ENCODE peak calls at places on chromosomes 7 and 10, in ten cellular contexts. H is osteocyte; D is NCI-H2081; K is NCI-H1694 treated with DMSO at 0.1 percent for 48 hours; A is WTC11; W is T-helper 2 cell; J is activated CD4-positive, alpha-beta T cell treated with anti-CD3 and anti-CD28 coated beads, Interleukin-2, amount 50 U/mL, for 24 hours; U is EL; P is activated naive CD4-positive, alpha-beta T cell treated with anti-CD3 and anti-CD28 coated beads for 36 hours; G is IMR-90. Q is an unnamed sample.

GRCh38 chr7:29606287-29606721 is 42.7 kb downstream of the PRR15 start:
- DNase-seq in U (peak; percentile 60), P (no peak), D (no peak), W (no peak), G (no peak), J (no peak), A (no peak), H (no peak), K (no peak), Q (no peak)

GRCh38 chr7:34652784-34653183 is 5.2 kb upstream of the NPSR1 start:
- DNase-seq in U (peak; percentile 54), G (no peak), A (no peak), W (no peak), D (no peak), P (no peak), J (no peak), H (no peak), K (no peak), Q (no peak)

GRCh38 chr7:135853499-135853898 is 104.9 kb upstream of the FAM180A start:
- DNase-seq in K (no peak), J (no peak), G (no peak), U (peak; percentile 22), D (no peak), W (no peak), H (no peak), P (no peak), A (no peak), Q (no peak)

GRCh38 chr10:73110345-73110849 is at the start of gene NUDT13:
- DNase-seq in G (peak; percentile 73), J (no peak), D (no peak), K (peak; percentile 46), W (peak; percentile 10), P (peak; percentile 65), H (no peak), A (peak; percentile 56), U (peak; percentile 78), Q (peak; percentile 8)

GRCh38 chr10:131947631-131948347 is 33.9 kb downstream of the BNIP3 start:
- DNase-seq in H (no peak), D (no peak), G (peak; percentile 78), U (peak; percentile 92), K (no peak), P (no peak), A (no peak), J (no peak), W (no peak), Q (no peak)

GRCh38 chr10:124194199-124194824 is 100.9 kb upstream of the CHST15 start:
- DNase-seq in J (no peak), U (no peak), A (no peak), P (no peak), G (no peak), H (no peak), W (no peak), D (no peak), K (no peak), Q (no peak)

GRCh38 chr7:7157177-7157886 is 25.0 kb upstream of the C1GALT1 start:
- DNase-seq in H (no peak), P (peak; percentile 67), G (peak; percentile 58), J (no peak), A (no peak), W (no peak), U (peak; percentile 88), K (no peak), D (no peak), Q (peak; percentile 13)

GRCh38 chr10:36073796-36074345 is 431.8 kb upstream of the FZD8 start:
- DNase-seq in G (no peak), A (no peak), D (no peak), J (no peak), K (no peak), H (no peak), W (no peak), U (no peak), P (no peak), Q (no peak)

GRCh38 chr10:25175527-25176420 is 973 bp downstream of the GPR158 start:
- DNase-seq in H (no peak), K (no peak), A (peak; percentile 46), D (peak; percentile 34), G (no peak), W (no peak), U (no peak), P (no peak), J (no peak), Q (no peak)

GRCh38 chr7:112283382-112283910 is 77.0 kb downstream of the ZNF277 start:
- DNase-seq in A (no peak), H (no peak), W (no peak), D (no peak), K (no peak), U (no peak), P (no peak), G (no peak), J (no peak), Q (no peak)

GRCh38 chr10:33803248-33803647 is 468.8 kb upstream of the NRP1 start:
- DNase-seq in U (peak; percentile 59), D (no peak), A (no peak), K (no peak), P (no peak), J (no peak), H (no peak), G (peak; percentile 64), W (no peak), Q (no peak)

GRCh38 chr7:3861941-3862340 is 560.9 kb downstream of the SDK1 start:
- DNase-seq in J (no peak), P (peak; percentile 55), D (peak; percentile 20), U (no peak), G (peak; percentile 87), W (no peak), H (no peak), K (no peak), A (no peak), Q (no peak)

GRCh38 chr10:132459252-132460028 is 62.4 kb downstream of the PWWP2B start:
- DNase-seq in D (no peak), A (peak; percentile 8), P (peak; percentile 1), U (no peak), H (no peak), K (no peak), W (no peak), J (no peak), G (no peak), Q (no peak)

GRCh38 chr10:69907517-69907916 is 105.8 kb downstream of the COL13A1 start:
- DNase-seq in W (no peak), G (no peak), J (no peak), P (no peak), D (no peak), U (no peak), H (no peak), K (no peak), A (no peak), Q (no peak)

GRCh38 chr10:68756766-68757165 is 35.7 kb downstream of the CCAR1 start:
- DNase-seq in W (no peak), D (no peak), P (no peak), U (no peak), H (peak; percentile 13), K (no peak), G (no peak), A (no peak), J (no peak), Q (no peak)

GRCh38 chr10:131755200-131755599 is 145.6 kb upstream of the PPP2R2D start:
- DNase-seq in W (no peak), A (no peak), U (no peak), K (no peak), J (no peak), P (no peak), D (no peak), G (no peak), H (no peak), Q (no peak)

GRCh38 chr7:1407883-1408282 is 51.4 kb downstream of the MICALL2 start:
- DNase-seq in A (no peak), U (no peak), D (peak; percentile 32), G (no peak), H (no peak), K (no peak), W (no peak), P (no peak), J (no peak), Q (no peak)

GRCh38 chr10:15252396-15252795 is 83.9 kb upstream of the NMT2 start:
- DNase-seq in U (no peak), G (no peak), W (no peak), P (no peak), D (no peak), H (no peak), K (no peak), J (no peak), A (no peak), Q (no peak)

GRCh38 chr7:141464551-141464950 is 86.7 kb upstream of the AGK start:
- DNase-seq in A (no peak), J (no peak), G (no peak), W (no peak), U (no peak), D (no peak), H (no peak), P (no peak), K (no peak), Q (no peak)

GRCh38 chr10:43265799-43266721 is 805 bp downstream of the RASGEF1A start:
- DNase-seq in D (no peak), H (peak; percentile 81), W (no peak), J (no peak), A (peak; percentile 55), U (no peak), G (no peak), P (peak; percentile 35), K (no peak), Q (no peak)

GRCh38 chr10:120946497-120946896 is 95.3 kb downstream of the WDR11 start:
- DNase-seq in G (no peak), U (no peak), P (no peak), H (no peak), A (no peak), J (no peak), D (no peak), K (no peak), W (no peak), Q (no peak)

GRCh38 chr7:90271753-90272152 is 26.8 kb downstream of the CFAP69 start:
- DNase-seq in P (no peak), H (no peak), J (no peak), U (peak; percentile 70), A (no peak), D (no peak), G (peak; percentile 73), W (no peak), K (no peak), Q (no peak)